ENCODE peak calls at places on chromosome 3, in six cellular contexts. Z, G, L, M, S and C are unnamed samples.

GRCh38 chr3:124818398-124819150 is 68.6 kb downstream of the ITGB5 start:
- DNase-seq in G (peak), S (no peak), Z (no peak), M (no peak), L (no peak), C (peak)

GRCh38 chr3:149658444-149659172 is 783 bp upstream of the WWTR1 start:
- DNase-seq in M (peak), Z (peak), L (peak), G (peak), S (peak), C (peak)

GRCh38 chr3:107235923-107236315 is 141.3 kb upstream of the CCDC54 start:
- DNase-seq in L (no peak), G (peak), Z (no peak), S (peak), M (peak), C (peak)

GRCh38 chr3:178238179-178238578 is 298.1 kb upstream of the KCNMB2 start:
- DNase-seq in Z (no peak), M (peak), G (no peak), S (no peak), L (no peak), C (no peak)

GRCh38 chr3:64240445-64240844 is 15.2 kb upstream of the PRICKLE2 start:
- DNase-seq in Z (no peak), G (no peak), L (no peak), M (no peak), S (no peak), C (no peak)

GRCh38 chr3:59796486-59796885 is 746.7 kb upstream of the CFAP20DC start:
- DNase-seq in Z (no peak), S (no peak), G (no peak), L (no peak), M (no peak), C (no peak)

GRCh38 chr3:138331143-138331894 is 1.7 kb upstream of the NME9 start:
- DNase-seq in M (no peak), Z (no peak), G (peak), L (no peak), S (no peak), C (peak)

GRCh38 chr3:133983576-133984560 is 45.9 kb downstream of the SLCO2A1 start:
- DNase-seq in G (no peak), L (peak), Z (no peak), M (no peak), S (no peak), C (no peak)

GRCh38 chr3:100005670-100006393 is 108.5 kb downstream of the FILIP1L start:
- DNase-seq in M (no peak), S (no peak), Z (no peak), L (no peak), G (peak), C (peak)